ENCODE peak calls at places on chromosome 1, in seven cellular contexts. One of them, this sample, is unnamed.
A peak's percentile ranks its signal among the peaks of the same experiment; 100 is the strongest.

GRCh38 chr1:6367381-6368007 is 26.1 kb downstream of the ACOT7 start:
- DNase-seq in uterus: no peak
- DNase-seq in RWPE2: no peak
- DNase-seq in left lung: no peak
- DNase-seq in mammary epithelial cell: peak; percentile 100
- DNase-seq in cardiac fibroblast: peak; percentile 67
- DNase-seq in fibroblast of mammary gland: peak; percentile 31
- DNase-seq in this sample: no peak

GRCh38 chr1:25484096-25484495 is 53.4 kb downstream of the MACO1 start:
- DNase-seq in uterus: peak; percentile 51
- DNase-seq in RWPE2: no peak
- DNase-seq in left lung: no peak
- DNase-seq in mammary epithelial cell: no peak
- DNase-seq in cardiac fibroblast: no peak
- DNase-seq in fibroblast of mammary gland: no peak
- DNase-seq in this sample: no peak

GRCh38 chr1:3733603-3734591 is 18.4 kb upstream of the CCDC27 start:
- DNase-seq in uterus: no peak
- DNase-seq in RWPE2: peak; percentile 50
- DNase-seq in left lung: no peak
- DNase-seq in mammary epithelial cell: no peak
- DNase-seq in cardiac fibroblast: no peak
- DNase-seq in fibroblast of mammary gland: no peak
- DNase-seq in this sample: no peak

GRCh38 chr1:74531807-74532206 is 19.4 kb upstream of the LRRC53 start:
- DNase-seq in uterus: no peak
- DNase-seq in RWPE2: no peak
- DNase-seq in left lung: no peak
- DNase-seq in mammary epithelial cell: no peak
- DNase-seq in cardiac fibroblast: no peak
- DNase-seq in fibroblast of mammary gland: no peak
- DNase-seq in this sample: no peak

GRCh38 chr1:235809949-235810348 is 56.8 kb downstream of the LYST start:
- DNase-seq in uterus: no peak
- DNase-seq in RWPE2: no peak
- DNase-seq in left lung: no peak
- DNase-seq in mammary epithelial cell: no peak
- DNase-seq in cardiac fibroblast: no peak
- DNase-seq in fibroblast of mammary gland: no peak
- DNase-seq in this sample: peak; percentile 58

GRCh38 chr1:243734311-243734700 is 115.7 kb downstream of the AKT3 start:
- DNase-seq in uterus: no peak
- DNase-seq in RWPE2: no peak
- DNase-seq in left lung: no peak
- DNase-seq in mammary epithelial cell: peak; percentile 88
- DNase-seq in cardiac fibroblast: peak; percentile 61
- DNase-seq in fibroblast of mammary gland: peak; percentile 30
- DNase-seq in this sample: no peak

GRCh38 chr1:64877598-64877997 is 88.8 kb downstream of the JAK1 start:
- DNase-seq in uterus: no peak
- DNase-seq in RWPE2: no peak
- DNase-seq in left lung: no peak
- DNase-seq in mammary epithelial cell: no peak
- DNase-seq in cardiac fibroblast: no peak
- DNase-seq in fibroblast of mammary gland: no peak
- DNase-seq in this sample: no peak

GRCh38 chr1:30179942-30180543 is 543.3 kb downstream of the MATN1 start:
- DNase-seq in uterus: no peak
- DNase-seq in RWPE2: no peak
- DNase-seq in left lung: no peak
- DNase-seq in mammary epithelial cell: no peak
- DNase-seq in cardiac fibroblast: no peak
- DNase-seq in fibroblast of mammary gland: no peak
- DNase-seq in this sample: no peak

GRCh38 chr1:150159550-150159949 is 9.8 kb downstream of the PLEKHO1 start:
- DNase-seq in uterus: no peak
- DNase-seq in RWPE2: no peak
- DNase-seq in left lung: no peak
- DNase-seq in mammary epithelial cell: no peak
- DNase-seq in cardiac fibroblast: no peak
- DNase-seq in fibroblast of mammary gland: no peak
- DNase-seq in this sample: no peak

GRCh38 chr1:230865062-230865817 is 3.1 kb downstream of the C1orf198 start:
- DNase-seq in uterus: no peak
- DNase-seq in RWPE2: no peak
- DNase-seq in left lung: no peak
- DNase-seq in mammary epithelial cell: no peak
- DNase-seq in cardiac fibroblast: no peak
- DNase-seq in fibroblast of mammary gland: no peak
- DNase-seq in this sample: no peak

GRCh38 chr1:10761503-10762152 is 34.8 kb downstream of the CASZ1 start:
- DNase-seq in uterus: no peak
- DNase-seq in RWPE2: no peak
- DNase-seq in left lung: peak; percentile 73
- DNase-seq in mammary epithelial cell: no peak
- DNase-seq in cardiac fibroblast: peak; percentile 6
- DNase-seq in fibroblast of mammary gland: no peak
- DNase-seq in this sample: no peak

GRCh38 chr1:10760566-10761502 is 35.6 kb downstream of the CASZ1 start:
- DNase-seq in uterus: no peak
- DNase-seq in RWPE2: no peak
- DNase-seq in left lung: no peak
- DNase-seq in mammary epithelial cell: no peak
- DNase-seq in cardiac fibroblast: no peak
- DNase-seq in fibroblast of mammary gland: no peak
- DNase-seq in this sample: no peak

GRCh38 chr1:10762153-10762523 is 34.3 kb downstream of the CASZ1 start:
- DNase-seq in uterus: no peak
- DNase-seq in RWPE2: no peak
- DNase-seq in left lung: no peak
- DNase-seq in mammary epithelial cell: no peak
- DNase-seq in cardiac fibroblast: no peak
- DNase-seq in fibroblast of mammary gland: no peak
- DNase-seq in this sample: no peak

GRCh38 chr1:10756842-10757241 is 39.6 kb downstream of the CASZ1 start:
- DNase-seq in uterus: no peak
- DNase-seq in RWPE2: no peak
- DNase-seq in left lung: no peak
- DNase-seq in mammary epithelial cell: no peak
- DNase-seq in cardiac fibroblast: no peak
- DNase-seq in fibroblast of mammary gland: no peak
- DNase-seq in this sample: no peak

GRCh38 chr1:10759413-10760200 is 36.8 kb downstream of the CASZ1 start:
- DNase-seq in uterus: no peak
- DNase-seq in RWPE2: no peak
- DNase-seq in left lung: no peak
- DNase-seq in mammary epithelial cell: no peak
- DNase-seq in cardiac fibroblast: no peak
- DNase-seq in fibroblast of mammary gland: no peak
- DNase-seq in this sample: no peak
- H3K4me3 ChIP-seq in uterus: no peak overlapping the region
- H3K4me3 ChIP-seq in RWPE2: no peak overlapping the region
- H3K4me3 ChIP-seq in left lung: no peak overlapping the region
- H3K4me3 ChIP-seq in mammary epithelial cell: no peak overlapping the region
- H3K4me3 ChIP-seq in cardiac fibroblast: no peak overlapping the region
- H3K4me3 ChIP-seq in fibroblast of mammary gland: no peak overlapping the region
- H3K4me3 ChIP-seq in this sample: no peak overlapping the region

GRCh38 chr1:16904560-16905111 is 8.9 kb downstream of the RNU1-2 start:
- DNase-seq in uterus: peak; percentile 100
- DNase-seq in RWPE2: peak; percentile 100
- DNase-seq in left lung: peak; percentile 99
- DNase-seq in mammary epithelial cell: peak; percentile 97
- DNase-seq in cardiac fibroblast: peak; percentile 100
- DNase-seq in fibroblast of mammary gland: peak; percentile 100
- DNase-seq in this sample: peak; percentile 99

GRCh38 chr1:16903458-16903796 is 7.6 kb downstream of the RNU1-2 start:
- DNase-seq in uterus: no peak
- DNase-seq in RWPE2: no peak
- DNase-seq in left lung: no peak
- DNase-seq in mammary epithelial cell: no peak
- DNase-seq in cardiac fibroblast: no peak
- DNase-seq in fibroblast of mammary gland: no peak
- DNase-seq in this sample: no peak

GRCh38 chr1:16905112-16905855 is 9.5 kb downstream of the RNU1-2 start:
- DNase-seq in uterus: no peak
- DNase-seq in RWPE2: no peak
- DNase-seq in left lung: no peak
- DNase-seq in mammary epithelial cell: peak; percentile 99
- DNase-seq in cardiac fibroblast: no peak
- DNase-seq in fibroblast of mammary gland: peak; percentile 90
- DNase-seq in this sample: peak; percentile 98

GRCh38 chr1:16903054-16903453 is 7.3 kb downstream of the RNU1-2 start:
- DNase-seq in uterus: no peak
- DNase-seq in RWPE2: no peak
- DNase-seq in left lung: no peak
- DNase-seq in mammary epithelial cell: peak; percentile 38
- DNase-seq in cardiac fibroblast: peak; percentile 80
- DNase-seq in fibroblast of mammary gland: peak; percentile 86
- DNase-seq in this sample: peak; percentile 84

GRCh38 chr1:16900771-16901170 is 5.0 kb downstream of the RNU1-2 start:
- DNase-seq in uterus: no peak
- DNase-seq in RWPE2: no peak
- DNase-seq in left lung: no peak
- DNase-seq in mammary epithelial cell: no peak
- DNase-seq in cardiac fibroblast: peak; percentile 53
- DNase-seq in fibroblast of mammary gland: no peak
- DNase-seq in this sample: no peak
- TF ChIP-seq CTCF in uterus: no peak
- TF ChIP-seq CTCF in RWPE2: no peak
- TF ChIP-seq CTCF in left lung: no peak
- TF ChIP-seq CTCF in mammary epithelial cell: peak; percentile 28
- TF ChIP-seq CTCF in cardiac fibroblast: peak; percentile 62
- TF ChIP-seq CTCF in fibroblast of mammary gland: peak; percentile 38
- TF ChIP-seq CTCF in this sample: peak; percentile 15

DNA sequence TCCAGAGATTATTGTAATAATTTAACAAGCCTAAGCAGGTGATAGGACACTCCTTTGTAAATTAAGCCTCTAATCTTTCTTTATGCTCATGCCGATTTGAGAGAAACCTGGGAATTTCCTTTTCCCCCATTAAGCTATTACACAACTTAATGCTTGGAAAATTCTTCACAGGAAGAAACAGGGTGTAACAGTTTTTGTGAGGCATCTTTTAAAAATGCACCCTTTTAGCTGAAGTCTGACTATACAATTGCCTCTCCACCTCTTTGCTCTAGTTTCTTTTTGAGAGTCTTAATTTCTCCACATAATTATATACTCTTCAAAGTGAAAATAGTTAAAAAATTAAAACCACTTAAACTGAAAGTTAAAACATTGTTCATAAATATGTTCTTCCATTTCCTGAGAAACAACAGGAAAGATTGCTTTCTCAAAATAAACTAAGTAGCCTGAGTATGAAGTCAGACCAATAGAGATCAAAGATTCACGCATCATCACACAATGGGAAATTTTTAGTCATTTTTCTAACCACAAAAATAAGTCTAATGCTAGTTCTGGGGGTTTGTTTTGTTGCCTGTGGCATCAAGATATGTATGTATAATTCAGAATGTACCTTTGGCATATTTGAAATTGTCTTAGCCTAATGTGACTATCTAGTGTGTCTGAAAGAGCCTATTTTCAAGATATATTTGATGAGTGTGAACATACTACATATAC is 34.7 kb downstream of the LRRC8D start:
- DNase-seq in uterus: no peak
- DNase-seq in RWPE2: no peak
- DNase-seq in left lung: no peak
- DNase-seq in mammary epithelial cell: peak; percentile 74
- DNase-seq in cardiac fibroblast: peak; percentile 84
- DNase-seq in fibroblast of mammary gland: peak; percentile 56
- DNase-seq in this sample: peak; percentile 77
- H3K4me3 ChIP-seq in uterus: no peak overlapping the region
- H3K4me3 ChIP-seq in RWPE2: no peak overlapping the region
- H3K4me3 ChIP-seq in left lung: no peak overlapping the region
- H3K4me3 ChIP-seq in mammary epithelial cell: peak overlapping the region; percentile 21
- H3K4me3 ChIP-seq in cardiac fibroblast: no peak overlapping the region
- H3K4me3 ChIP-seq in fibroblast of mammary gland: no peak overlapping the region
- H3K4me3 ChIP-seq in this sample: peak overlapping the region; percentile 4

GRCh38 chr1:93437976-93438605 is 9.8 kb upstream of the FNBP1L start:
- DNase-seq in uterus: no peak
- DNase-seq in RWPE2: no peak
- DNase-seq in left lung: no peak
- DNase-seq in mammary epithelial cell: peak; percentile 39
- DNase-seq in cardiac fibroblast: peak; percentile 80
- DNase-seq in fibroblast of mammary gland: peak; percentile 70
- DNase-seq in this sample: peak; percentile 79
- TF ChIP-seq CTCF in uterus: peak; percentile 64
- TF ChIP-seq CTCF in RWPE2: peak; percentile 91
- TF ChIP-seq CTCF in left lung: peak; percentile 45
- TF ChIP-seq CTCF in mammary epithelial cell: peak; percentile 63
- TF ChIP-seq CTCF in cardiac fibroblast: peak; percentile 32
- TF ChIP-seq CTCF in fibroblast of mammary gland: peak; percentile 64
- TF ChIP-seq CTCF in this sample: peak; percentile 54

DNA sequence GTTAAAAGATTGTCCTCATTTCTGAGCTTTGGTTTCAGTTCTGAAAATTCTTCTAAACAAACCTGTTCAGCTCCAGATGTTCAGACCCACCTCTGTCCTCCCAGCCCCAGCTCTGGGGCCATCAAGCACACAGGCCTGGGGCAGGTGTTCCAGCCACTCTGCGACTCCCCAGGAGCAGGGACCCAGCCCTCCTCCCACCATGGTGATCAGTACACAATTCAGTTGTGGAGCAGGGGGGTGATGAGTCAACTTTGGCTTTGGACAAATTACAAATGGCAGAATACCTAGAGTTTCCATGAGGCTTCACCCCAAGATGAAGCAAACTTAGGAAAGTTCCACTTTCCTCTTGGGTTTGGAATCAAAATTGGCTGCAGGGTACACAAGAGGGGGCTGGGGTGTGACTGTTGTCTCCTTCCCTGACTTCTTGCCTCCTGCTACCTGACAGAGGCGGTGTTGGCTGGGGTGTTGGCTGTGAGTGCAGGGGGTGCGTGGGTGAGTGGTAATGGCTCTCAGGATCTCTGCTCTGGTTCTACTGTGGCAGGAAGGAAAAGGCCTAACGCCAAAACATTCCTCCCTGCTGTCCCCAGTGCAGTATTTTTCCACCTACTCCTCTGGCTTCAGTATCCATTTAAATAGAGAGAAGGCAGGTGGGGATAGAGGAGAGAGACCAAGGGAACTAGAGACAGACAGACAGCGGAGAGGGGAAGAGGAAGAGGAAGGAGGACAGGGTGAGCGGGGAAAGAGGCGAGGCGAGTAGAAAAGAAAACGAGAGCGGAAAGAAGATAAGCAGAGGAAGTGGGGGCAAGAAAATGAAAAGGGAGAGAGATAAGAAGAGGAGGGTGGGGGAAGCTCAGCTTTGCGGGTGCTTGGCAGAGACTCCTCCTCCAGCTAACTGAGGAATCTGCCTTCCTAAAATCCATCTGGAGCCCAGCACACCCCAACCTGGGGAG is 20.6 kb upstream of the LRRN2 start:
- DNase-seq in uterus: no peak
- DNase-seq in RWPE2: no peak
- DNase-seq in left lung: no peak
- DNase-seq in mammary epithelial cell: no peak
- DNase-seq in cardiac fibroblast: no peak
- DNase-seq in fibroblast of mammary gland: no peak
- DNase-seq in this sample: no peak
- H3K4me3 ChIP-seq in uterus: no peak overlapping the region
- H3K4me3 ChIP-seq in RWPE2: no peak overlapping the region
- H3K4me3 ChIP-seq in left lung: no peak overlapping the region
- H3K4me3 ChIP-seq in mammary epithelial cell: no peak overlapping the region
- H3K4me3 ChIP-seq in cardiac fibroblast: no peak overlapping the region
- H3K4me3 ChIP-seq in fibroblast of mammary gland: no peak overlapping the region
- H3K4me3 ChIP-seq in this sample: no peak overlapping the region

This sample was measured in fibroblast of the aortic adventitia.